ENCODE peak calls at places on chromosome 3, in seven cellular contexts. W, X, D, A, I, M and Q are unnamed samples.

GRCh38 chr3:45607790-45608189 is 13.2 kb downstream of the LIMD1 start:
- DNase-seq in W (no peak), X (no peak), D (no peak), A (no peak), I (peak), M (no peak), Q (no peak)

GRCh38 chr3:137202941-137203340 is 245.2 kb downstream of the IL20RB start:
- DNase-seq in W (no peak), X (peak), D (no peak), A (no peak), I (no peak), M (no peak), Q (no peak)

GRCh38 chr3:27022096-27022761 is 347.0 kb downstream of the NEK10 start:
- DNase-seq in W (no peak), X (no peak), D (no peak), A (no peak), I (no peak), M (no peak), Q (no peak)

GRCh38 chr3:8491246-8491645 is 10.4 kb upstream of the LMCD1 start:
- DNase-seq in W (no peak), X (no peak), D (no peak), A (no peak), I (no peak), M (no peak), Q (no peak)

GRCh38 chr3:185900228-185900627 is 37.6 kb downstream of the TRA2B start:
- DNase-seq in W (no peak), X (peak), D (peak), A (peak), I (no peak), M (no peak), Q (no peak)

GRCh38 chr3:35081902-35082301 is 557.4 kb upstream of the ARPP21 start:
- DNase-seq in W (no peak), X (no peak), D (no peak), A (no peak), I (no peak), M (no peak), Q (no peak)

GRCh38 chr3:13141991-13142412 is 68.8 kb upstream of the IQSEC1 start:
- DNase-seq in W (peak), X (no peak), D (no peak), A (no peak), I (peak), M (no peak), Q (no peak)

GRCh38 chr3:162538906-162539305 is 1042.3 kb downstream of the OTOL1 start:
- DNase-seq in W (no peak), X (no peak), D (no peak), A (no peak), I (no peak), M (no peak), Q (no peak)

GRCh38 chr3:43995078-43995928 is 246.4 kb upstream of the TOPAZ1 start:
- DNase-seq in W (no peak), X (no peak), D (no peak), A (no peak), I (peak), M (no peak), Q (no peak)

GRCh38 chr3:175129126-175129525 is 270.0 kb downstream of the NAALADL2 start:
- DNase-seq in W (no peak), X (no peak), D (no peak), A (no peak), I (no peak), M (no peak), Q (no peak)

GRCh38 chr3:76753599-76753998 is 286.3 kb upstream of the ROBO2 start:
- DNase-seq in W (no peak), X (no peak), D (no peak), A (no peak), I (no peak), M (no peak), Q (no peak)

GRCh38 chr3:57298041-57298440 is 5.6 kb upstream of the ASB14 start:
- DNase-seq in W (no peak), X (no peak), D (peak), A (no peak), I (no peak), M (peak), Q (no peak)

GRCh38 chr3:84126160-84126559 is 832.6 kb upstream of the CADM2 start:
- DNase-seq in W (no peak), X (no peak), D (no peak), A (no peak), I (peak), M (no peak), Q (no peak)

GRCh38 chr3:133568294-133569014 is 5.0 kb upstream of the CDV3 start:
- DNase-seq in W (no peak), X (no peak), D (peak), A (no peak), I (no peak), M (no peak), Q (no peak)

GRCh38 chr3:36548712-36549111 is 168.4 kb downstream of the STAC start:
- DNase-seq in W (no peak), X (no peak), D (no peak), A (no peak), I (no peak), M (no peak), Q (no peak)

GRCh38 chr3:128222771-128223386 is 69.6 kb downstream of the EEFSEC start:
- DNase-seq in W (no peak), X (no peak), D (no peak), A (no peak), I (no peak), M (no peak), Q (no peak)

GRCh38 chr3:66115858-66116654 is 77.3 kb upstream of the MAGI1 start:
- DNase-seq in W (peak), X (peak), D (peak), A (no peak), I (no peak), M (peak), Q (peak)

GRCh38 chr3:16183601-16184270 is 9.3 kb downstream of the GALNT15 start:
- DNase-seq in W (no peak), X (no peak), D (no peak), A (no peak), I (no peak), M (no peak), Q (no peak)

DNA sequence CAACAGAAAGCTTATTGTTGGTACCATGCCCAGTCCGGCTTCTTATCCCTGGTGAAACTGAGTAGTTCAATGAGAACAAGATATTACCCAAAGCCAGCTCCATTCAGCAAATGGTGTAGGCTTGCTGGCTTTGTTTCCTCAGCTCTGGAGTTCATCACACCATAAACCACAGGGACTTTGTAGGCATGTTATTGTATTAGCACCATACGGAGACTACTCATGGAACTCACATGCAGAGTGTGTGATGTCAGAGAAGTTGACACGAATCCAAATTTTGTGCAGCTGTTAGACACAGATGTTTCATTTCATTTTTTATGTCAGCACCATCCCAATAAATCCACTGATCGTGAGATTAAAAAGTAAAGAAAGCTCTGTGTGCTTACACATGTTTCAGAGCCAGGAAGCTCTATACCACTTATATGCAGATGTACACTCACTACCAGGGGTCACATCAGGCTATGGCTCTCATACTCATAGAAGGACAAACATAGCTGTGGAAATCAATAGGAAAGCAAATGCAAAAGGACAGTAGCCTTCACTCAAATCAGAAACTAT is 63.4 kb upstream of the LEKR1 start:
- DNase-seq in W (peak), X (no peak), D (no peak), A (no peak), I (no peak), M (no peak), Q (no peak)
- H3K27ac ChIP-seq in W (no peak), X (no peak), D (no peak), A (no peak), I (no peak), M (no peak), Q (no peak)

DNA sequence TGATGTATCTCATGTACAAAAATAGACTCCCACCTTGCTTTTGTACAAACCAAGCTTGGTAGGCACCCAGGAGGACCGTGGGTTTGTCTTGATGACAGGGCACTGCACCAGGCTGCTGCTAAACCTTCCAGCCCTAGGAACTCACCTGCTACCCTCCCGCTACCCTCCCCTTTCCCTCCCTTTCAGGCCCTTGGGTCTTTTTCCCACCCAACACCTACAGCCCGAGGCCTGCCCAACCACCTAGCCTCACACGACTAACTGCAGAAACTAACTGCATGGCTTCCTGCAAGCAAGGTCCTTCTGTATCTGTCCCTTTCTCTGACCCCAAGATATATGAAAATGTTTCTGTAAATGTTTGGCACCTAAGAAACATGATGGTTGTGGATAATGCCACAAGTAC is 11.1 kb downstream of the PPM1M start:
- DNase-seq in W (no peak), X (no peak), D (no peak), A (no peak), I (no peak), M (no peak), Q (no peak)
- TF ChIP-seq POLR2AphosphoS5 in W (no peak), X (no peak), D (no peak), A (no peak), I (peak), M (no peak), Q (no peak)

GRCh38 chr3:183447206-183448001 is 19.0 kb upstream of the MCF2L2 start:
- DNase-seq in W (peak), X (peak), D (peak), A (peak), I (peak), M (peak), Q (peak)
- TF ChIP-seq POLR2A in W (peak), X (no peak), D (peak), A (peak), I (peak), M (no peak), Q (no peak)

GRCh38 chr3:114432356-114432755 is 138.5 kb downstream of the TIGIT start:
- DNase-seq in W (no peak), X (no peak), D (no peak), A (no peak), I (no peak), M (no peak), Q (no peak)
- H3K27ac ChIP-seq in W (no peak), X (no peak), D (no peak), A (no peak), I (no peak), M (no peak), Q (no peak)

GRCh38 chr3:49161808-49162530 is 4.2 kb downstream of the CCDC71 start:
- DNase-seq in W (no peak), X (no peak), D (no peak), A (no peak), I (no peak), M (no peak), Q (no peak)
- TF ChIP-seq POLR2AphosphoS5 in W (no peak), X (no peak), D (no peak), A (no peak), I (no peak), M (no peak), Q (no peak)

DNA sequence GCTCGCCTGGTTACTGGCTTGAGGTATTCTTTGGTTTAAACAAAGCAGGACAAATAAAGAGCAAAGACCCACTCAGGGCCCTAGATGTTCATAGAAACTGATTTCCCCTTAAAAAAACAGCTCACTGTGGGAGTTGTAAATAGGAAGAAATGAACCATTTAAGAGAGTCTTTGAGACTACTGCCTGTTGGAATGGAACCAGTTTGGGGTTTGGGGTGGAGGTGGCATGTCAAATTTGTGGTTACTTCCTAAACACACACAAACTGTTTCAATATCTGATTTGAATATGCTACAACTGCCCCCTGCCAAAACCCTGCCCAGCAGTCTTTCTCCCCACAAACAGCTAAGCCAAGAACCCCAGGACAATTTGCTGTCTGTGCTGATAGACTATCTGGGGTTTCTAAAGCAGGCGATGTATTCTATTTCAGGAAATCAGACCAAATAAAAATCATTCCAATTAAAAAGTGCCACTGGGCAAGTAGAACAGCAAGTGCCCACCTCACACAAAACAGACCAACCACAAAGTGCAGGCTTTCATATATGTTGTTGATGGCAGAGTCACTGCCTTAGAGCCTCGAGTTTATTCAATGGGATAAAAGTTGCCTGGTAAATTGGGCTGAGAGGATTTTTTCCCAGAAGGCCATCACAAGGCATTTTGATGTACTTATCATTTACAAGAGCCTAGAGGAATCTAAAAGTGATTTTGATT is 293.9 kb upstream of the PROK2 start:
- DNase-seq in W (no peak), X (no peak), D (no peak), A (no peak), I (no peak), M (no peak), Q (no peak)
- TF ChIP-seq POLR2A in W (no peak), X (no peak), D (no peak), A (no peak), I (no peak), M (no peak), Q (no peak)